ENCODE peak calls at places on chromosomes 7 and 10, in seven cellular contexts. G is T-cell; J is hepatic stellate cell; S is stimulated activated naive CD8-positive, alpha-beta T cell treated with anti-CD3 and anti-CD28 coated beads, Interleukin-15, Interleukin-2, amounts not matched to agents 100 U/mL and 50 U/mL, for 24 hours; M is GM23248; E is SW 1271; T is A172. F is an unnamed sample.

GRCh38 chr7:138768251-138768650 is 29.5 kb upstream of the TMEM213 start:
- DNase-seq in G (no peak), J (no peak), S (no peak), M (no peak), E (no peak), T (no peak), F (no peak)

GRCh38 chr7:111370002-111370401 is 192.3 kb downstream of the IMMP2L start:
- DNase-seq in G (no peak), J (no peak), S (no peak), M (no peak), E (no peak), T (no peak), F (no peak)

GRCh38 chr7:100166317-100166940 is 2.0 kb downstream of the GAL3ST4 start:
- DNase-seq in G (no peak), J (no peak), S (peak; percentile 47), M (no peak), E (no peak), T (no peak), F (no peak)

GRCh38 chr10:79275431-79275851 is 71.8 kb upstream of the PPIF start:
- DNase-seq in G (no peak), J (peak; percentile 53), S (no peak), M (peak; percentile 90), E (no peak), T (no peak), F (peak; percentile 62)

GRCh38 chr10:129491123-129491734 is 24.2 kb downstream of the MGMT start:
- DNase-seq in G (no peak), J (no peak), S (no peak), M (peak; percentile 32), E (no peak), T (no peak), F (no peak)

GRCh38 chr10:70783056-70783684 is 2.0 kb downstream of the TBATA start:
- DNase-seq in G (no peak), J (no peak), S (no peak), M (no peak), E (no peak), T (no peak), F (no peak)

GRCh38 chr7:117249696-117250095 is 73.2 kb downstream of the WNT2 start:
- DNase-seq in G (no peak), J (no peak), S (no peak), M (peak; percentile 15), E (no peak), T (no peak), F (no peak)

GRCh38 chr10:103448751-103449150 is 3.4 kb downstream of the CALHM2 start:
- DNase-seq in G (no peak), J (peak; percentile 96), S (no peak), M (peak; percentile 97), E (no peak), T (peak; percentile 74), F (peak; percentile 92)

GRCh38 chr7:19681596-19681995 is 27.2 kb downstream of the POLR1F start:
- DNase-seq in G (no peak), J (no peak), S (no peak), M (no peak), E (no peak), T (no peak), F (no peak)

GRCh38 chr7:101768280-101768679 is 49.1 kb upstream of the CUX1 start:
- DNase-seq in G (no peak), J (no peak), S (no peak), M (no peak), E (no peak), T (no peak), F (no peak)

GRCh38 chr10:58268946-58269831 is at the start of gene CISD1:
- DNase-seq in G (peak; percentile 90), J (peak; percentile 99), S (peak; percentile 95), M (peak; percentile 99), E (peak; percentile 94), T (peak; percentile 98), F (peak; percentile 99)

GRCh38 chr10:78977761-78978305 is 90.9 kb upstream of the ZMIZ1 start:
- DNase-seq in G (no peak), J (peak; percentile 75), S (no peak), M (peak; percentile 92), E (no peak), T (peak; percentile 81), F (peak; percentile 74)

GRCh38 chr7:131293018-131293417 is 34.7 kb upstream of the MKLN1 start:
- DNase-seq in G (no peak), J (peak; percentile 12), S (no peak), M (peak; percentile 85), E (no peak), T (no peak), F (peak; percentile 88)

GRCh38 chr10:72316386-72316700 is 38.4 kb downstream of the DNAJB12 start:
- DNase-seq in G (no peak), J (no peak), S (no peak), M (no peak), E (no peak), T (no peak), F (no peak)

GRCh38 chr7:128932862-128933821 is 4.6 kb upstream of the IRF5 start:
- DNase-seq in G (peak; percentile 19), J (no peak), S (peak; percentile 43), M (no peak), E (no peak), T (no peak), F (no peak)

GRCh38 chr10:127945335-127945734 is 38.4 kb downstream of the PTPRE start:
- DNase-seq in G (no peak), J (no peak), S (no peak), M (peak; percentile 78), E (no peak), T (peak; percentile 27), F (no peak)

GRCh38 chr7:128405345-128406146 is 4.2 kb downstream of the IMPDH1 start:
- DNase-seq in G (peak; percentile 32), J (peak; percentile 69), S (peak; percentile 69), M (peak; percentile 75), E (no peak), T (no peak), F (peak; percentile 88)

GRCh38 chr7:102943425-102944169 is 30.8 kb downstream of the LRRC17 start:
- DNase-seq in G (no peak), J (no peak), S (no peak), M (peak; percentile 23), E (no peak), T (no peak), F (no peak)

GRCh38 chr10:14554091-14554842 is 220.4 kb downstream of the FAM107B start:
- DNase-seq in G (no peak), J (no peak), S (no peak), M (no peak), E (no peak), T (no peak), F (no peak)

GRCh38 chr7:5525271-5526189 is 101.9 kb upstream of the TNRC18 start:
- DNase-seq in G (no peak), J (no peak), S (peak; percentile 44), M (peak; percentile 48), E (no peak), T (peak; percentile 79), F (no peak)

GRCh38 chr7:100878013-100878412 is 3.1 kb downstream of the SRRT start:
- DNase-seq in G (no peak), J (no peak), S (no peak), M (no peak), E (no peak), T (no peak), F (no peak)

GRCh38 chr10:101772895-101773761 is 2.8 kb downstream of the FGF8 start:
- DNase-seq in G (no peak), J (no peak), S (no peak), M (no peak), E (no peak), T (no peak), F (peak; percentile 11)

GRCh38 chr10:85976267-85976793 is 390.3 kb downstream of the GRID1 start:
- DNase-seq in G (no peak), J (no peak), S (no peak), M (no peak), E (no peak), T (no peak), F (no peak)

GRCh38 chr10:100357073-100357858 is 10.2 kb downstream of the SCD start:
- DNase-seq in G (no peak), J (no peak), S (no peak), M (no peak), E (no peak), T (no peak), F (no peak)

GRCh38 chr10:44981172-44982113 is 2.8 kb upstream of the DEPP1 start:
- DNase-seq in G (no peak), J (peak; percentile 84), S (no peak), M (peak; percentile 95), E (peak; percentile 28), T (peak; percentile 92), F (peak; percentile 87)

GRCh38 chr7:613442-614140 is 93.9 kb upstream of the PDGFA start:
- DNase-seq in G (no peak), J (no peak), S (no peak), M (no peak), E (no peak), T (no peak), F (no peak)

GRCh38 chr7:19709249-19709578 is 377 bp upstream of the POLR1F start:
- DNase-seq in G (no peak), J (no peak), S (no peak), M (no peak), E (no peak), T (no peak), F (no peak)

GRCh38 chr7:14720792-14721191 is 181.8 kb downstream of the DGKB start:
- DNase-seq in G (no peak), J (no peak), S (no peak), M (peak; percentile 17), E (no peak), T (peak; percentile 33), F (no peak)

GRCh38 chr7:11557627-11558026 is 274.4 kb downstream of the THSD7A start:
- DNase-seq in G (no peak), J (no peak), S (no peak), M (peak; percentile 21), E (peak; percentile 4), T (peak; percentile 72), F (no peak)

GRCh38 chr7:510782-511281 is 8.8 kb downstream of the PDGFA start:
- DNase-seq in G (no peak), J (no peak), S (no peak), M (no peak), E (no peak), T (no peak), F (no peak)

GRCh38 chr10:124285587-124286527 is 132.9 kb downstream of the OAT start:
- DNase-seq in G (no peak), J (no peak), S (no peak), M (peak; percentile 17), E (no peak), T (no peak), F (no peak)

GRCh38 chr7:25545125-25546008 is 317.1 kb upstream of the NPVF start:
- DNase-seq in G (no peak), J (no peak), S (no peak), M (no peak), E (no peak), T (no peak), F (no peak)

GRCh38 chr7:138752568-138753518 is 45.0 kb upstream of the TMEM213 start:
- DNase-seq in G (peak; percentile 95), J (no peak), S (peak; percentile 83), M (peak; percentile 27), E (no peak), T (peak; percentile 92), F (no peak)

GRCh38 chr7:113986216-113986615 is 67.4 kb upstream of the PPP1R3A start:
- DNase-seq in G (no peak), J (no peak), S (no peak), M (no peak), E (no peak), T (no peak), F (no peak)

GRCh38 chr10:28661035-28661434 is 16.3 kb upstream of the BAMBI start:
- DNase-seq in G (no peak), J (peak; percentile 84), S (no peak), M (peak; percentile 91), E (no peak), T (peak; percentile 89), F (peak; percentile 93)

F was measured in AG20443.